ENCODE peak calls at places on chromosomes 3 and 15, in nine cellular contexts. X, A, E, K, Z, G, D, P and O are unnamed samples.

GRCh38 chr3:176930942-176931341 is 266.3 kb downstream of the TBL1XR1 start:
- DNase-seq in X (no peak), A (no peak), E (no peak), K (no peak), Z (no peak), G (no peak), D (no peak), P (no peak), O (no peak)

GRCh38 chr3:37025562-37026335 is 32.4 kb downstream of the MLH1 start:
- DNase-seq in X (no peak), A (no peak), E (no peak), K (no peak), Z (no peak), G (no peak), D (no peak), P (no peak), O (no peak)

GRCh38 chr3:61538486-61538885 is 22.9 kb upstream of the PTPRG start:
- DNase-seq in X (no peak), A (no peak), E (no peak), K (no peak), Z (no peak), G (no peak), D (no peak), P (no peak), O (no peak)

GRCh38 chr15:72358532-72359180 is 17.2 kb downstream of the HEXA start:
- DNase-seq in X (no peak), A (no peak), E (peak), K (peak), Z (no peak), G (peak), D (peak), P (peak), O (no peak)

GRCh38 chr3:172581757-172582166 is 58.5 kb upstream of the TNFSF10 start:
- DNase-seq in X (no peak), A (no peak), E (no peak), K (no peak), Z (no peak), G (no peak), D (no peak), P (no peak), O (no peak)

GRCh38 chr3:542030-542429 is 345.5 kb downstream of the CHL1 start:
- DNase-seq in X (no peak), A (no peak), E (no peak), K (no peak), Z (no peak), G (no peak), D (no peak), P (no peak), O (no peak)

GRCh38 chr3:67335813-67336212 is 318.6 kb downstream of the SUCLG2 start:
- DNase-seq in X (no peak), A (no peak), E (peak), K (no peak), Z (no peak), G (no peak), D (no peak), P (no peak), O (no peak)

GRCh38 chr15:55327392-55327791 is 8.4 kb downstream of the PIGB start:
- DNase-seq in X (no peak), A (no peak), E (no peak), K (no peak), Z (no peak), G (no peak), D (no peak), P (no peak), O (no peak)

GRCh38 chr3:112847692-112848091 is 1.0 kb upstream of the CD200R1L start:
- DNase-seq in X (no peak), A (no peak), E (no peak), K (no peak), Z (no peak), G (no peak), D (no peak), P (no peak), O (no peak)

GRCh38 chr15:77907824-77908751 is 169.4 kb downstream of the TBC1D2B start:
- DNase-seq in X (peak), A (peak), E (no peak), K (peak), Z (no peak), G (no peak), D (peak), P (peak), O (no peak)

GRCh38 chr3:23256741-23257435 is 53.8 kb downstream of the UBE2E2 start:
- DNase-seq in X (no peak), A (no peak), E (no peak), K (no peak), Z (no peak), G (no peak), D (no peak), P (no peak), O (no peak)

GRCh38 chr3:11154036-11154952 is at the start of gene HRH1:
- DNase-seq in X (no peak), A (no peak), E (no peak), K (no peak), Z (peak), G (peak), D (no peak), P (no peak), O (no peak)

GRCh38 chr3:111667621-111668239 is 72.6 kb upstream of the ZBED2 start:
- DNase-seq in X (no peak), A (no peak), E (peak), K (peak), Z (no peak), G (peak), D (no peak), P (no peak), O (peak)

GRCh38 chr3:43054754-43055153 is 51.1 kb downstream of the POMGNT2 start:
- DNase-seq in X (peak), A (no peak), E (peak), K (no peak), Z (no peak), G (no peak), D (no peak), P (no peak), O (no peak)
- TF ChIP-seq CTCF in X (no peak), A (no peak), E (no peak), K (no peak), Z (no peak), G (no peak), D (no peak), P (no peak), O (no peak)

GRCh38 chr3:124246949-124247348 is 255.0 kb upstream of the ROPN1 start:
- DNase-seq in X (no peak), A (no peak), E (no peak), K (no peak), Z (no peak), G (no peak), D (peak), P (peak), O (no peak)
- TF ChIP-seq CTCF in X (peak), A (peak), E (no peak), K (peak), Z (no peak), G (peak), D (peak), P (peak), O (no peak)

GRCh38 chr3:13200951-13201350 is 127.7 kb upstream of the IQSEC1 start:
- DNase-seq in X (peak), A (peak), E (no peak), K (no peak), Z (no peak), G (no peak), D (no peak), P (peak), O (no peak)
- TF ChIP-seq CTCF in X (peak), A (peak), E (no peak), K (no peak), Z (no peak), G (no peak), D (no peak), P (peak), O (no peak)

GRCh38 chr3:196757876-196758739 is 18.5 kb downstream of the PAK2 start:
- DNase-seq in X (no peak), A (no peak), E (no peak), K (peak), Z (no peak), G (peak), D (no peak), P (no peak), O (no peak)

GRCh38 chr3:196749125-196749524 is 9.5 kb downstream of the PAK2 start:
- DNase-seq in X (no peak), A (no peak), E (no peak), K (no peak), Z (no peak), G (no peak), D (no peak), P (no peak), O (no peak)

GRCh38 chr3:196754215-196754937 is 14.7 kb downstream of the PAK2 start:
- DNase-seq in X (no peak), A (no peak), E (no peak), K (no peak), Z (no peak), G (no peak), D (no peak), P (peak), O (no peak)

GRCh38 chr3:196756738-196757137 is 17.1 kb downstream of the PAK2 start:
- DNase-seq in X (no peak), A (no peak), E (no peak), K (no peak), Z (no peak), G (no peak), D (no peak), P (no peak), O (no peak)

DNA sequence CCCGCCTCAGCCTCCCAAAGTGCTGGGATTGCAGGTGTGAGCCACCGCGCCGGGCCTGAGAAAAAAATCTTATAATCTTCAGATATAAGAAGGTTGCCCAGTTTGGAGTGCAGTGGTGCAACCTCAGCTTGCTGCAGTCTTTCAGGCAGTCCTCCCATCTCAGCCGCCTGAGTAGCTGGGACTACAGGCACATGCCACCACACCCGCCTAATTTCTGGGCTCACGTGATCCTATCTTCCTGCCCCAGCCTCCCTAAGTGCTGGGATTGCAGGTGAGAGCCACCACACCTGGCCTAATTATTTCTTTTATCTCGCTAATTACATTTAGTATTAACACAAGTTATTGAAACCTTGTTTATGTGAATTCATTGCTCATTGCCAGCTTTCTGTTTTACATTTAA is 13.5 kb downstream of the PAK2 start:
- DNase-seq in X (no peak), A (no peak), E (no peak), K (no peak), Z (no peak), G (no peak), D (no peak), P (no peak), O (no peak)
- TF ChIP-seq CTCF in X (no peak), A (no peak), E (no peak), K (no peak), Z (no peak), G (no peak), D (no peak), P (no peak), O (no peak)

DNA sequence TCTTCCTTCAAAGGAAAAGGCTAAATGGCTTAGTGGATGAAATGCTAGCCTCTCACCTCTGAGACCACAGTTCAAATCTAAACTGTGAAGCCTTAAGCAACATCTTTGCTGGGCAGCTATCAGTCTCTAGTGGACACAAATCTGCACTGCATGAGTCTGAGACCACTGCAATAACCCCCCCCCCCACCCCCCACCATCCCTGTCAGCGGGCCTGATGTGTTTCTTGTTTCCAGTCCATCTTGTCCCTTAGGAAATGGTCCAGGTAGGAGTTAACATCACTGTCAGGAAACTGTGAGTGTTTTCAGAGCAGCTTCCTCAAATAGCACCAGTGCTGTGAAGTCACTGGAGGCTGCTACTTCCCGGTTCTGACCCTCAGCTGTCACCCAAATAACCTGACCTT is 140.6 kb upstream of the TMCO5A start:
- DNase-seq in X (peak), A (no peak), E (no peak), K (no peak), Z (no peak), G (no peak), D (no peak), P (no peak), O (no peak)
- TF ChIP-seq CTCF in X (peak), A (peak), E (no peak), K (peak), Z (no peak), G (peak), D (peak), P (no peak), O (no peak)

DNA sequence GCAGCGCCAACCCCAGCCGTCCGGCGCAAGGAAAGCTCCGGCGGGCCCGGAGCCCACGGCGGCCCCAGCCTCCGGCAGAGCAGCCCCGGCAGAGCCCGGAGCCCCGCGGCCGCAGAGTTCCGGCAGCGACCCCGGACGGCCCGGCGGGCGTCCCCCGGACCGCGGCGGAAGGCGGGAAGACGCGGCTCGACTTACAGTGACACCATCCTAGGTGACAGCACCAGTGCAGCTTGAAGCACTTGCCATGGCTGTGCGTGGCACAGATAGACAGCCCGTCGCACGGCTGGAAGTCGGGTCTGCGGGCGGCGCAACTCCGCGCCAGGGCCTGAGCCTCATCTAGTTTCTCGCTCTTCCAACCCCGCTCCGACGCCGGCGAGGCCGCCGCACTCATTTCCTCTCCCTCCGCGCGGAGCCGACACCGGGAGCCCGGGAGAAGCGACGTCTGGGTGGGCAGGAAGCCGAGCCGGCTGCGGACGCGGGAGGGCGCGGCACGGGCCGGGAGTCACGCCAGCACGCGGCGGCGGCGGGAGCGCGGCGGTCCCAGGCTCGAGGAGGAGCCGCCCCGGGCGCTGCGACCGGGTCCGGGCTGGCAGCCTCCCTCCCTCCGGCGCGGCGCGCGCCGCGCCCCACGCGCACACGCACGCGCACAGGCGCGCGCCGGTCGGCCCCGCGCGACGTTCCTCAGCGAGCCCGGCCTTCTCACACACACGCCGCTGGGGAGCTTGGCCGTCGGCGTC is at the start of gene C3orf70:
- DNase-seq in X (peak), A (peak), E (no peak), K (no peak), Z (peak), G (peak), D (peak), P (no peak), O (peak)
- TF ChIP-seq CTCF in X (no peak), A (no peak), E (peak), K (no peak), Z (no peak), G (no peak), D (no peak), P (no peak), O (no peak)